ENCODE peak calls at places on chromosome 2, in eight cellular contexts. G is body of pancreas; J is IMR-90; V is naive thymus-derived CD4-positive, alpha-beta T cell; E is K562; I is right atrium auricular region; N is HCT116; B is CD4-positive, alpha-beta memory T cell. S is an unnamed sample.

GRCh38 chr2:230664128-230664527 is 48.5 kb upstream of the CAB39 start:
- DNase-seq in J (peak; percentile 75), V (no peak), E (no peak), N (no peak), B (no peak), G (no peak), I (no peak), S (no peak)

GRCh38 chr2:6824962-6825361 is 40.7 kb downstream of the CMPK2 start:
- DNase-seq in B (no peak), I (no peak), G (no peak), V (no peak), N (no peak), J (peak; percentile 75), E (no peak), S (no peak)

GRCh38 chr2:17617955-17618354 is 77.5 kb downstream of the VSNL1 start:
- DNase-seq in V (no peak), N (no peak), I (no peak), G (no peak), B (no peak), E (no peak), J (no peak), S (no peak)

GRCh38 chr2:211598238-211598637 is 940.4 kb downstream of the ERBB4 start:
- DNase-seq in E (no peak), I (no peak), N (no peak), G (no peak), B (no peak), V (no peak), J (no peak), S (no peak)

GRCh38 chr2:46716806-46717732 is 198.5 kb downstream of the MCFD2 start:
- DNase-seq in E (no peak), J (peak; percentile 44), I (no peak), V (no peak), G (no peak), N (no peak), B (no peak), S (no peak)

GRCh38 chr2:48589170-48589767 is 28.4 kb upstream of the GTF2A1L start:
- DNase-seq in N (peak; percentile 28), B (no peak), G (peak; percentile 25), J (peak; percentile 59), I (no peak), E (peak; percentile 41), V (no peak), S (peak; percentile 30)

GRCh38 chr2:78861546-78861945 is 164.0 kb upstream of the REG3G start:
- DNase-seq in N (no peak), G (no peak), E (peak; percentile 16), I (no peak), J (no peak), V (no peak), B (no peak), S (no peak)

GRCh38 chr2:95240556-95240955 is 33.2 kb downstream of the ZNF892 start:
- DNase-seq in J (no peak), N (no peak), I (no peak), G (no peak), E (no peak), B (no peak), V (no peak), S (no peak)

GRCh38 chr2:232319117-232320037 is 59.2 kb upstream of the ALPP start:
- DNase-seq in N (no peak), J (no peak), I (no peak), E (no peak), G (no peak), V (no peak), B (no peak), S (no peak)

GRCh38 chr2:234071664-234072063 is 21.2 kb downstream of the SPP2 start:
- DNase-seq in J (no peak), V (no peak), I (no peak), G (no peak), N (no peak), B (no peak), E (no peak), S (no peak)

GRCh38 chr2:180559766-180560165 is 420.6 kb upstream of the UBE2E3 start:
- DNase-seq in E (no peak), B (no peak), G (no peak), I (no peak), J (no peak), V (no peak), N (no peak), S (no peak)

GRCh38 chr2:191352536-191352935 is 107.3 kb downstream of the MYO1B start:
- DNase-seq in V (no peak), I (no peak), B (no peak), G (no peak), J (peak; percentile 87), E (no peak), N (no peak), S (no peak)

GRCh38 chr2:162839419-162839818 is 852 bp upstream of the KCNH7 start:
- DNase-seq in E (no peak), J (no peak), B (no peak), N (no peak), G (no peak), I (no peak), V (no peak), S (peak; percentile 37)

GRCh38 chr2:200419325-200419724 is 90.5 kb downstream of the KCTD18 start:
- DNase-seq in N (no peak), B (no peak), I (no peak), V (no peak), E (no peak), J (no peak), G (no peak), S (no peak)

GRCh38 chr2:17517481-17518211 is 594 bp downstream of the RAD51AP2 start:
- DNase-seq in N (no peak), G (no peak), E (peak; percentile 32), B (no peak), I (no peak), J (no peak), V (no peak), S (no peak)

GRCh38 chr2:24930768-24931167 is 10.7 kb upstream of the ADCY3 start:
- DNase-seq in B (no peak), V (no peak), G (no peak), J (peak; percentile 46), I (peak; percentile 52), E (no peak), N (no peak), S (peak; percentile 77)

GRCh38 chr2:128868686-128869551 is 550.3 kb upstream of the HS6ST1 start:
- DNase-seq in G (no peak), I (no peak), V (no peak), N (no peak), E (no peak), J (no peak), B (no peak), S (no peak)

GRCh38 chr2:162676515-162676914 is 162.1 kb downstream of the KCNH7 start:
- DNase-seq in I (no peak), J (no peak), N (no peak), E (no peak), V (no peak), G (no peak), B (no peak), S (no peak)

GRCh38 chr2:232871835-232872736 is 2.0 kb downstream of the SNORC start:
- DNase-seq in E (no peak), I (no peak), V (no peak), J (no peak), B (no peak), N (no peak), G (peak; percentile 12), S (peak; percentile 91)

GRCh38 chr2:33134086-33134763 is 187.5 kb downstream of the LTBP1 start:
- DNase-seq in G (peak; percentile 12), J (peak; percentile 99), B (no peak), I (peak; percentile 89), E (peak; percentile 11), V (no peak), N (peak; percentile 59), S (no peak)

GRCh38 chr2:135532581-135532980 is 1.3 kb downstream of the R3HDM1 start:
- DNase-seq in I (no peak), V (no peak), J (no peak), G (no peak), N (no peak), B (no peak), E (no peak), S (no peak)

GRCh38 chr2:141728886-141729285 is 401.9 kb downstream of the LRP1B start:
- DNase-seq in B (no peak), N (no peak), E (no peak), G (no peak), J (no peak), V (no peak), I (no peak), S (no peak)

GRCh38 chr2:169968767-169969166 is 141.5 kb downstream of the UBR3 start:
- DNase-seq in B (no peak), V (no peak), I (no peak), J (no peak), N (no peak), G (no peak), E (no peak), S (no peak)

GRCh38 chr2:241905716-241906376 is 36.3 kb downstream of the RTP5 start:
- DNase-seq in V (no peak), I (no peak), G (peak; percentile 45), B (no peak), E (no peak), J (no peak), N (no peak), S (no peak)

GRCh38 chr2:112321375-112322320 is 46.3 kb downstream of the ZC3H6 start:
- DNase-seq in V (no peak), J (peak; percentile 54), G (no peak), E (no peak), N (no peak), I (no peak), B (no peak), S (no peak)

GRCh38 chr2:5981241-5982055 is 289.3 kb downstream of the SOX11 start:
- DNase-seq in N (no peak), G (no peak), V (no peak), J (peak; percentile 12), E (no peak), B (no peak), I (no peak), S (no peak)

GRCh38 chr2:26345284-26345553 is 724 bp upstream of the SELENOI start:
- DNase-seq in G (no peak), B (no peak), V (no peak), E (no peak), J (no peak), N (no peak), I (no peak), S (no peak)

GRCh38 chr2:175227382-175227781 is 45.9 kb upstream of the ATP5MC3 start:
- DNase-seq in N (no peak), E (no peak), V (no peak), I (no peak), J (no peak), G (no peak), B (no peak), S (no peak)
- H3K4me3 ChIP-seq in N (no peak overlapping the region), E (no peak overlapping the region), V (no peak overlapping the region), I (no peak overlapping the region), J (no peak overlapping the region), G (no peak overlapping the region), B (no peak overlapping the region), S (no peak overlapping the region)

GRCh38 chr2:70978388-70979357 is at the start of gene ANKRD53:
- DNase-seq in I (no peak), V (no peak), J (no peak), B (peak; percentile 19), G (peak; percentile 71), E (no peak), N (no peak), S (no peak)
- H3K27ac ChIP-seq in I (peak within 1 kb of the TSS; percentile 91), V (peak within 1 kb of the TSS; percentile 36), J (peak within 1 kb of the TSS; percentile 48), B (peak within 1 kb of the TSS; percentile 60), G (peak within 1 kb of the TSS; percentile 90), E (no peak within 1 kb of the TSS), N (no peak within 1 kb of the TSS), S (peak within 1 kb of the TSS; percentile 42)

GRCh38 chr2:172095905-172096660 is 6.6 kb downstream of the DLX2 start:
- DNase-seq in V (no peak), I (no peak), G (no peak), N (no peak), J (no peak), E (no peak), B (no peak), S (no peak)
- H3K27me3 ChIP-seq in V (peaks cover 55% of the 10 kb centered on the region), I (peaks cover 99% of the 10 kb centered on the region), G (peaks cover 3% of the 10 kb centered on the region), N (no peaks in the 10 kb centered on the region), J (peaks cover 37% of the 10 kb centered on the region), E (no peaks in the 10 kb centered on the region), B (peaks cover 97% of the 10 kb centered on the region), S (peaks cover 36% of the 10 kb centered on the region)

GRCh38 chr2:204437815-204438766 is 107.2 kb upstream of the PARD3B start:
- DNase-seq in N (no peak), G (peak; percentile 32), V (no peak), B (no peak), E (no peak), J (no peak), I (no peak), S (no peak)
- H3K4me3 ChIP-seq in N (no peak overlapping the region), G (no peak overlapping the region), V (no peak overlapping the region), B (no peak overlapping the region), E (no peak overlapping the region), J (no peak overlapping the region), I (no peak overlapping the region), S (no peak overlapping the region)

S was measured in dorsolateral prefrontal cortex.